ENCODE peak calls at places on chromosomes 2 and 18, in four cellular contexts. S is left cardiac atrium; X is right cardiac atrium; P is naive thymus-derived CD8-positive, alpha-beta T cell. D is an unnamed sample.

GRCh38 chr2:160742679-160743078 is 249.1 kb upstream of the RBMS1 start:
- ATAC-seq in X (no peak), P (no peak), S (peak; percentile 62), D (no peak)

GRCh38 chr2:21288299-21288698 is 164.5 kb downstream of the TDRD15 start:
- ATAC-seq in S (no peak), X (peak; percentile 15), P (no peak), D (no peak)

GRCh38 chr18:26436176-26437031 is 111.9 kb downstream of the KCTD1 start:
- ATAC-seq in P (no peak), X (no peak), S (no peak), D (peak; percentile 37)

GRCh38 chr2:37711308-37711731 is 39.9 kb upstream of the CDC42EP3 start:
- ATAC-seq in P (peak; percentile 98), S (no peak), X (no peak), D (no peak)

GRCh38 chr2:189441709-189442074 is 418 bp downstream of the WDR75 start:
- ATAC-seq in P (peak; percentile 61), S (no peak), X (no peak), D (peak; percentile 17)

GRCh38 chr2:3424171-3424795 is 44.8 kb downstream of the TRAPPC12 start:
- ATAC-seq in X (no peak), S (no peak), P (no peak), D (no peak)

GRCh38 chr18:35410561-35410960 is 33.4 kb upstream of the ZNF396 start:
- ATAC-seq in X (no peak), P (no peak), S (no peak), D (peak; percentile 63)

GRCh38 chr2:225100269-225100668 is 58.0 kb upstream of the DOCK10 start:
- ATAC-seq in X (no peak), S (no peak), P (no peak), D (no peak)

GRCh38 chr18:57776767-57777166 is 26.3 kb downstream of the ATP8B1 start:
- ATAC-seq in X (peak; percentile 59), P (no peak), S (peak; percentile 42), D (no peak)